ENCODE peak calls at places on chromosomes 7 and 10, in eight cellular contexts. H is body of pancreas; V is pancreas; L is neuronal stem cell; F is kidney epithelial cell; W is SK-N-SH; X is CD8-positive, alpha-beta memory T cell; M is esophagus squamous epithelium. N is an unnamed sample. For H3K27me3, the result is how much of the 10 kb centered on the place peaks cover.

GRCh38 chr10:85861513-85862197 is 504.9 kb downstream of the GRID1 start:
- DNase-seq in H (no peak), W (no peak), M (no peak), X (no peak), V (no peak), L (no peak), F (no peak), N (no peak)

GRCh38 chr7:34133983-34134782 is 228.8 kb downstream of the BMPER start:
- DNase-seq in W (peak), H (peak), M (no peak), L (peak), X (no peak), F (peak), V (peak), N (peak)

GRCh38 chr10:129888784-129889616 is 75.1 kb downstream of the EBF3 start:
- DNase-seq in V (peak), L (peak), F (no peak), W (peak), H (peak), M (no peak), X (peak), N (no peak)

GRCh38 chr10:63491558-63492316 is 26.0 kb upstream of the JMJD1C start:
- DNase-seq in H (no peak), M (no peak), V (no peak), F (no peak), L (no peak), W (no peak), X (no peak), N (no peak)

GRCh38 chr7:55437375-55437774 is 72.2 kb downstream of the LANCL2 start:
- DNase-seq in W (no peak), M (no peak), V (no peak), X (no peak), H (no peak), F (no peak), L (no peak), N (no peak)

GRCh38 chr10:120963053-120963533 is 111.9 kb downstream of the WDR11 start:
- DNase-seq in H (no peak), W (peak), X (no peak), V (no peak), L (peak), M (no peak), F (no peak), N (no peak)

GRCh38 chr10:61750943-61751471 is 88.3 kb downstream of the CABCOCO1 start:
- DNase-seq in M (no peak), F (no peak), X (peak), V (peak), L (peak), H (peak), W (peak), N (peak)

GRCh38 chr10:84179059-84179710 is 5.6 kb downstream of the GPR15LG start:
- DNase-seq in F (peak), L (no peak), H (no peak), M (no peak), V (no peak), W (peak), X (peak), N (peak)

GRCh38 chr7:4715385-4715770 is 33.3 kb downstream of the FOXK1 start:
- DNase-seq in V (no peak), M (no peak), W (no peak), L (no peak), X (no peak), F (no peak), H (no peak), N (peak)

GRCh38 chr10:93715345-93715744 is 13.0 kb upstream of the FRA10AC1 start:
- DNase-seq in M (no peak), F (no peak), W (no peak), X (no peak), H (no peak), V (no peak), L (no peak), N (no peak)

GRCh38 chr10:80443531-80443974 is 10.6 kb upstream of the TSPAN14 start:
- DNase-seq in W (peak), H (no peak), L (no peak), V (no peak), F (no peak), X (no peak), M (no peak), N (no peak)

GRCh38 chr10:17033529-17034250 is 95.9 kb downstream of the CUBN start:
- DNase-seq in M (no peak), W (no peak), L (no peak), V (no peak), F (no peak), X (no peak), H (no peak), N (no peak)

GRCh38 chr10:64023926-64024465 is 502.8 kb downstream of the REEP3 start:
- DNase-seq in H (no peak), F (no peak), W (no peak), X (no peak), V (no peak), M (no peak), L (no peak), N (no peak)

GRCh38 chr7:12549106-12549505 is 21.4 kb upstream of the SCIN start:
- DNase-seq in L (no peak), F (no peak), M (no peak), X (no peak), H (no peak), W (no peak), V (no peak), N (no peak)

GRCh38 chr10:27041196-27041595 is 59.1 kb downstream of the ANKRD26 start:
- DNase-seq in H (no peak), M (no peak), L (no peak), W (no peak), X (no peak), F (no peak), V (no peak), N (no peak)

GRCh38 chr7:40234046-40234445 is 99.2 kb downstream of the SUGCT start:
- DNase-seq in H (peak), X (no peak), M (no peak), L (no peak), F (no peak), W (no peak), V (peak), N (no peak)

GRCh38 chr7:132472463-132473120 is 103.7 kb downstream of the PLXNA4 start:
- DNase-seq in L (no peak), V (no peak), X (no peak), W (peak), F (no peak), M (no peak), H (no peak), N (no peak)

GRCh38 chr10:70849582-70850016 is 33.9 kb downstream of the SGPL1 start:
- DNase-seq in W (no peak), M (no peak), X (no peak), F (peak), H (no peak), V (no peak), L (no peak), N (no peak)

GRCh38 chr10:117936136-117936535 is 110.6 kb downstream of the RAB11FIP2 start:
- DNase-seq in F (no peak), V (no peak), H (no peak), W (no peak), M (no peak), L (no peak), X (no peak), N (no peak)

GRCh38 chr7:28649189-28649588 is 236.9 kb downstream of the CREB5 start:
- DNase-seq in F (no peak), X (no peak), V (no peak), W (no peak), H (no peak), L (no peak), M (no peak), N (no peak)

GRCh38 chr10:61078542-61078941 is 134.6 kb upstream of the RHOBTB1 start:
- DNase-seq in W (no peak), L (no peak), X (no peak), F (no peak), H (no peak), V (no peak), M (no peak), N (no peak)

GRCh38 chr7:130350945-130351663 is 6.5 kb downstream of the CPA5 start:
- DNase-seq in X (no peak), W (peak), L (no peak), H (no peak), F (no peak), V (no peak), M (no peak), N (no peak)

GRCh38 chr10:114273910-114274309 is 34.9 kb downstream of the VWA2 start:
- DNase-seq in M (no peak), F (no peak), V (no peak), W (no peak), X (no peak), L (no peak), H (no peak), N (no peak)

GRCh38 chr10:127911218-127911866 is 4.4 kb downstream of the PTPRE start:
- DNase-seq in F (no peak), W (peak), L (no peak), X (no peak), V (no peak), H (no peak), M (no peak), N (no peak)

GRCh38 chr7:74569501-74570075 is 87.9 kb upstream of the GTF2I start:
- DNase-seq in L (no peak), W (peak), H (no peak), M (no peak), X (no peak), V (no peak), F (no peak), N (no peak)

GRCh38 chr7:88566174-88566729 is 193.2 kb upstream of the ZNF804B start:
- DNase-seq in W (no peak), M (no peak), L (no peak), V (no peak), H (no peak), X (no peak), F (no peak), N (no peak)

GRCh38 chr7:156842740-156843140 is 50.2 kb downstream of the LMBR1 start:
- DNase-seq in L (no peak), X (no peak), F (no peak), V (no peak), H (no peak), W (peak), M (no peak), N (no peak)

GRCh38 chr7:51301806-51302205 is 14.8 kb downstream of the COBL start:
- DNase-seq in H (no peak), M (no peak), V (no peak), X (no peak), F (no peak), W (no peak), L (no peak), N (no peak)

GRCh38 chr7:155394413-155394812 is 63.5 kb upstream of the EN2 start:
- DNase-seq in L (no peak), F (no peak), V (no peak), M (no peak), H (no peak), X (no peak), W (no peak), N (no peak)
- H3K27me3 ChIP-seq in L (under half), F (under half), V (under half), M (under half), H (under half), X (under half), W (half or more), N (under half)

GRCh38 chr10:23174974-23175512 is 17.1 kb upstream of the PTF1A start:
- DNase-seq in V (no peak), M (no peak), H (peak), W (no peak), F (no peak), L (no peak), X (no peak), N (no peak)
- H3K27me3 ChIP-seq in V (under half), M (under half), H (under half), W (under half), F (under half), L (under half), X (under half), N (half or more)

GRCh38 chr7:115906690-115907089 is 123.9 kb downstream of the TFEC start:
- DNase-seq in X (no peak), H (no peak), V (no peak), L (no peak), W (no peak), F (no peak), M (no peak), N (no peak)

GRCh38 chr7:115910541-115911164 is 119.9 kb downstream of the TFEC start:
- DNase-seq in H (no peak), W (peak), M (no peak), F (no peak), V (no peak), L (peak), X (no peak), N (no peak)

GRCh38 chr7:115914951-115915350 is 115.6 kb downstream of the TFEC start:
- DNase-seq in V (no peak), H (no peak), M (no peak), X (no peak), L (no peak), F (no peak), W (no peak), N (no peak)

DNA sequence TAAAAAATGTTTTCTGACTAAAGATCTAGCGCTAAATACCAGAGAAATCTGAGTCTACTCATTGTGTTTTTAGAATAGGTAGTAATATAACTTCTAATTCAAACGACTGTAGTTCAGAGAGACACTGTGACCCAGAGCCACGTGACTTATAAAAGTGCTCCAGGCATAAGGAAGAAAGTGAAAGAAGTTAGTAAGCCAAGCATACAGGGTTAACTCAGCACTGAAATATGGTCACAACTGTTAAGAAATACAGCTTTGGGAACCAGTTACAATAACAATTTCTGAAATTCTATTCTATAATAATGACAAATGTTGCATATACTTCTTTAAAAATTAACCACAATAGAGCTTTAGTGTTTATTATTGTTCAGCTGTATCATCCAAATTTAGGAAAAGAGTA is 119.1 kb downstream of the TFEC start:
- DNase-seq in M (no peak), X (no peak), H (no peak), L (no peak), V (no peak), F (no peak), W (no peak), N (no peak)
- H3K27me3 ChIP-seq in M (under half), X (under half), H (under half), L (under half), V (under half), F (under half), W (under half), N (under half)

GRCh38 chr10:42935466-42935865 is 141.4 kb upstream of the RET start:
- DNase-seq in F (no peak), W (no peak), M (no peak), X (no peak), H (no peak), V (no peak), L (no peak), N (no peak)
- H3K27me3 ChIP-seq in F (under half), W (under half), M (under half), X (under half), H (under half), V (under half), L (under half), N (under half)

DNA sequence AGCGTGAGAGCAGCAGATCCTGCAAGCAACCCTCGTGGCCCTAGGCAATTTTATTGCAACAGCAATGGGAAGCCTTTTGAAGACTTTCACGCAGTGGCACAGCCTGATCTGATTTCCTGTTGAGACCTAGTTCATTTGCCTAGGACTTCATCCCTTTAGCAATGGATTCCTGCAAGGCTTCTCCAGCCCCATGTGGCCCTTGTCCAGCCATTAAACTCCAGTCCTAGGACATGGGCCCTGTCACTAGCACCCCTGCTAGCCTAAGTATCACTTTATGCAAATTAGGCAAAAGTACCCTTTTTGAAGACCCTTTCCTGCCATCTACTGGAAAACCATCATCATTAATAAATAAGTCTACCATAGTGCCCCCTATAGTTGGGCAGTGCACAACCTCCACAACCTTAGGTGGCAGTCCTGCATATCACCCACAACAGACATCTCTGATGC is 379.4 kb downstream of the GALNT17 start:
- DNase-seq in W (no peak), L (no peak), X (no peak), M (no peak), F (no peak), H (no peak), V (no peak), N (no peak)
- H3K27me3 ChIP-seq in W (under half), L (under half), X (under half), M (under half), F (under half), H (under half), V (under half), N (under half)

N was measured in dorsolateral prefrontal cortex.